ENCODE peak calls at places on chromosomes 16 and 17, in five cellular contexts. E, F, Y, N and A are unnamed samples.
A peak's percentile ranks its signal among the peaks of the same experiment; 100 is the strongest.

GRCh38 chr17:7281953-7282751 is 634 bp downstream of the SLC2A4 start:
- DNase-seq in E (no peak), F (no peak), Y (no peak), N (no peak), A (peak; percentile 85)

GRCh38 chr17:10144456-10144855 is 54.0 kb downstream of the GAS7 start:
- DNase-seq in E (no peak), F (no peak), Y (no peak), N (no peak), A (no peak)

GRCh38 chr17:16495561-16495960 is 3.6 kb upstream of the LRRC75A start:
- DNase-seq in E (no peak), F (no peak), Y (no peak), N (no peak), A (no peak)

GRCh38 chr16:48504216-48504615 is 105.8 kb downstream of the N4BP1 start:
- DNase-seq in E (no peak), F (no peak), Y (no peak), N (no peak), A (no peak)

GRCh38 chr17:75689441-75689873 is 22.3 kb downstream of the SAP30BP start:
- DNase-seq in E (no peak), F (no peak), Y (no peak), N (no peak), A (no peak)

GRCh38 chr16:48537275-48537674 is 72.7 kb downstream of the N4BP1 start:
- DNase-seq in E (no peak), F (no peak), Y (no peak), N (no peak), A (no peak)

GRCh38 chr16:3101018-3101840 is 2.1 kb upstream of the ZSCAN10 start:
- DNase-seq in E (no peak), F (no peak), Y (no peak), N (no peak), A (no peak)

GRCh38 chr17:81163051-81163695 is 2.1 kb upstream of the PVALEF start:
- DNase-seq in E (no peak), F (no peak), Y (no peak), N (no peak), A (no peak)

GRCh38 chr16:27726621-27727275 is 176.8 kb downstream of the KATNIP start:
- DNase-seq in E (peak; percentile 71), F (no peak), Y (no peak), N (no peak), A (no peak)

GRCh38 chr17:1211287-1211686 is 31.5 kb upstream of the ABR start:
- DNase-seq in E (no peak), F (no peak), Y (no peak), N (no peak), A (no peak)

GRCh38 chr17:50785942-50786570 is 18.7 kb upstream of the ANKRD40CL start:
- DNase-seq in E (no peak), F (no peak), Y (no peak), N (no peak), A (no peak)

GRCh38 chr16:49652441-49653175 is 203.3 kb downstream of the ZNF423 start:
- DNase-seq in E (no peak), F (no peak), Y (no peak), N (no peak), A (peak; percentile 40)

GRCh38 chr17:49469831-49470568 is 25.1 kb upstream of the NGFR start:
- DNase-seq in E (no peak), F (no peak), Y (no peak), N (no peak), A (peak; percentile 35)